ENCODE peak calls at places on chromosome 15, in six cellular contexts. A is heart left ventricle, Q is upper lobe of left lung, T is IMR-90, R is gastrocnemius medialis, X is HCT116. L is an unnamed sample. For H3K27me3 and H3K4me1, the result is how much of the 10 kb centered on the place peaks cover.

GRCh38 chr15:65410972-65411371 is 11.8 kb downstream of the IGDCC4 start:
- ATAC-seq in T (no peak), Q (no peak), X (no peak), A (no peak), R (no peak), L (no peak)

GRCh38 chr15:47587938-47588817 is 129.1 kb upstream of the SEMA6D start:
- ATAC-seq in A (peak), Q (no peak), R (no peak), X (no peak), T (no peak), L (no peak)

GRCh38 chr15:79170256-79170664 is 79.7 kb upstream of the RASGRF1 start:
- ATAC-seq in R (peak), T (no peak), Q (no peak), X (peak), A (peak), L (no peak)

GRCh38 chr15:52326758-52327157 is 31.2 kb upstream of the MYO5C start:
- ATAC-seq in A (no peak), X (no peak), R (no peak), Q (no peak), T (peak), L (no peak)

GRCh38 chr15:48408337-48408736 is 77.1 kb downstream of the DUT start:
- ATAC-seq in A (no peak), T (no peak), X (no peak), Q (no peak), R (peak), L (peak)

GRCh38 chr15:76988874-76989780 is 5.8 kb upstream of the PSTPIP1 start:
- ATAC-seq in X (no peak), Q (peak), T (no peak), R (no peak), A (peak), L (peak)

GRCh38 chr15:25481208-25481862 is 42.5 kb upstream of the UBE3A start:
- ATAC-seq in R (peak), T (no peak), A (no peak), X (no peak), Q (no peak), L (peak)

GRCh38 chr15:83061680-83062079 is 5.4 kb downstream of the BTBD1 start:
- ATAC-seq in A (no peak), R (no peak), Q (no peak), T (peak), X (no peak), L (no peak)

GRCh38 chr15:78449220-78449999 is 11.4 kb downstream of the IREB2 start:
- ATAC-seq in T (no peak), Q (no peak), R (no peak), X (no peak), A (no peak), L (no peak)

GRCh38 chr15:58438956-58439355 is 7.2 kb downstream of the LIPC start:
- ATAC-seq in R (peak), Q (peak), T (no peak), A (peak), X (peak), L (no peak)

GRCh38 chr15:58441376-58442070 is 9.7 kb downstream of the LIPC start:
- ATAC-seq in Q (no peak), T (peak), A (no peak), R (no peak), X (no peak), L (no peak)

GRCh38 chr15:58442122-58442521 is 10.3 kb downstream of the LIPC start:
- ATAC-seq in Q (no peak), X (no peak), A (no peak), R (no peak), T (no peak), L (no peak)

GRCh38 chr15:58440922-58441321 is 9.1 kb downstream of the LIPC start:
- ATAC-seq in Q (peak), X (peak), T (no peak), R (no peak), A (no peak), L (no peak)

DNA sequence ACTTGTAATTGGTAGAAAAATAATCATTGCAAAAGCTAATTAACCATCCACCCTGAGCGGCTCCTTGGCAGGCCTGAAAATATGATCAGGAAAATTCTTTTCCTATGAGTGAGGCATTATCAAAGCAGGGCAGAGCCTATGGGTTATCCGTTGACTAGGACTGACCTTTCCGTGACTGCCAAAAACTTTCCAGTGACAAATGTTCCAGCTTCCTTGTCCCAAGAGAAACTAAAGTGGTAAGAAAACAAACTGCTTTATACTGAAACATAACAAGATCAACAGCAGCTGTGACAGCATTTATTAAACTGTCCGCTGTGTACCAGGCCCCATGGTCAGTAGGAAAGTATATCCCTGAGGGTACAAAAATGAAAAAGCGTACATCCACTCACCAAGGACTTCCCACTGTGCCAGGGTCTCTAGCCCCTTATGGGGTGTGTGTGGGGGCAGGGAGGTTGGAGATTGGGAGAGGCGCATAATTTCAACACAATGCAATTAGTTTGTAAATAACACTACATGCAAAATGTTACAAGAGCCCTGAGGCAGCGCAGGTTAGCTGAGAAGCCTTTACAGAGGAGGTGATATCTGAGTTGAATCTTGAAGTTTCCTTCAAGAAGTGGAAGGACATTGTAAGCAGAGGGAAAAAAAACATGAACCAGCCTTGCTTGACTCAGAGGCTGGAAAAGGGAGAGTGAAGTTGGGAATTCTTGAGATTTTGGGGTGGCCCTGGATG is 8.6 kb downstream of the LIPC start:
- ATAC-seq in Q (peak), X (peak), R (peak), A (peak), T (peak), L (peak)
- TF ChIP-seq POLR2A in Q (no peak), X (no peak), R (no peak), A (no peak), T (no peak), L (no peak)

GRCh38 chr15:43212951-43213350 is 7.9 kb downstream of the EPB42 start:
- ATAC-seq in X (no peak), A (no peak), T (no peak), R (no peak), Q (no peak), L (no peak)
- H3K27me3 ChIP-seq in X (under half), A (under half), T (half or more), R (under half), Q (under half), L (under half)

GRCh38 chr15:75044258-75044878 is 21.0 kb downstream of the PPCDC start:
- ATAC-seq in R (no peak), A (no peak), Q (no peak), X (no peak), T (no peak), L (no peak)
- H3K4me1 ChIP-seq in R (half or more), A (half or more), Q (half or more), X (under half), T (under half), L (half or more)

GRCh38 chr15:41493902-41494189 is 172 bp downstream of the ITPKA start:
- ATAC-seq in X (peak), T (peak), A (no peak), Q (no peak), R (peak), L (peak)

GRCh38 chr15:41494190-41494921 is 682 bp downstream of the ITPKA start:
- ATAC-seq in X (peak), T (no peak), Q (no peak), R (no peak), A (no peak), L (peak)

GRCh38 chr15:41491889-41492288 is 1.8 kb upstream of the ITPKA start:
- ATAC-seq in T (no peak), R (no peak), X (no peak), A (no peak), Q (no peak), L (no peak)

GRCh38 chr15:41492597-41493204 is 973 bp upstream of the ITPKA start:
- ATAC-seq in X (no peak), T (no peak), Q (no peak), A (no peak), R (no peak), L (no peak)

DNA sequence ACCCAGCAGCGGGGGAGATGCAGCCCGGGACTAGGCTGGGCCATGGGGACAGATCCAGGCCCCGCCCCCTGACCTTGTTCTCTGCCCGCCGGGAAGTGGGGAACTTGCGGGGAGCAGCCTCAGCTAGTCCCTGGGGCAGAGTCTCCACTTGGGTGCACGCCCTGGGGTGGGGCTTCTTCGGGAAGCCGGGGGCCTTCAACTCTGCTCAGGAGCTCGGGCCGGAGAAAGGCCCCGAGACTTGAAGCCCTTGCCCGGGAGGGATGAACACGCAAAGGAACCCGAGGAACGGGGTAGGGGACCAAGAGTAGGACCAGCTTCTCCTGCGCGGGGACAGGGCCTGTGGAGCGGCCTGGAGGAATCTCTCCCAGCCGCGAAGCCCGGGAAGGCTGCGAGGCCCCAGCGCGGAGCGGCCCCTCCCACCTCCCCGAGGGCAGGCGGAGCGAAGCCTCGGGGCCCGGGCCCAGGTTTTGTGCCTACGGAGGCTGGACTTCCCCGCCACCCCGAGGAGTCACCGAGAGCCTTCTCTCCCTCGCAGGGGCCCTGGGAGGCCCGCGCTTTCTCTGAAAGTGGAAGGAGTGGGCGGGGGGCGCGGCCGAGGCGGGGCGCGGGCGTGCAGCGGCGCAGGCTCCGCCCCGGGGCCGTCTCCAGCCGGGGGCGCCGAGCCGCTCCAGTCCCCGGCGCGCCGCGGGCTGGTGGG is at the start of gene ITPKA:
- ATAC-seq in X (peak), T (peak), Q (peak), R (peak), A (peak), L (peak)
- TF ChIP-seq POLR2A in X (no peak), T (no peak), Q (no peak), R (no peak), A (no peak), L (no peak)

DNA sequence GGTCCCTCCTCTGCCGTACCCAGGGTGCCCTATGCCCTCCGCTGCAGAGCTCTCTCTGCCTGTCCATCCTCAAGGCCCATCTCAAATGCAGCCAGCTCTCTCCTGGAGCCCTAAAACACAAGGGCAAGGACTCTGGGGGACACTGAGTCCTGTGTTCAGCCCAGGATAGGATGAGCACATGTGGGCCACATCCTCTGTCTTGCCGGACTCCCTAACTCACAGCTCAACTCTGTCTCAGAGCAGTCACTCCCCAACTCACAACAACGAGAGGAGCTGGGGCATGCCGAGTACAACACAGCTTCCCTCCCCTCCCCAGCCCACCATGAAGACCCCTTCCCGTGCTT is 124.5 kb upstream of the IGF1R start:
- ATAC-seq in T (no peak), A (no peak), Q (no peak), R (no peak), X (no peak), L (no peak)
- H3K27me3 ChIP-seq in T (under half), A (under half), Q (under half), R (under half), X (under half), L (under half)

GRCh38 chr15:40441736-40442531 is 1.2 kb downstream of the BAHD1 start:
- ATAC-seq in X (no peak), T (no peak), R (peak), A (no peak), Q (no peak), L (no peak)
- H3K4me1 ChIP-seq in X (under half), T (under half), R (under half), A (half or more), Q (under half), L (under half)

GRCh38 chr15:43104426-43104825 is 1.4 kb downstream of the UBR1 start:
- ATAC-seq in X (peak), A (no peak), R (no peak), T (no peak), Q (no peak), L (no peak)

GRCh38 chr15:43107741-43108140 is 1.9 kb upstream of the UBR1 start:
- ATAC-seq in Q (no peak), R (no peak), T (no peak), A (no peak), X (no peak), L (no peak)

GRCh38 chr15:43106486-43106829 is 620 bp upstream of the UBR1 start:
- ATAC-seq in Q (no peak), T (no peak), A (no peak), X (no peak), R (no peak), L (peak)

GRCh38 chr15:43105077-43105769 is 615 bp downstream of the UBR1 start:
- ATAC-seq in R (peak), Q (peak), A (peak), T (peak), X (peak), L (peak)

DNA sequence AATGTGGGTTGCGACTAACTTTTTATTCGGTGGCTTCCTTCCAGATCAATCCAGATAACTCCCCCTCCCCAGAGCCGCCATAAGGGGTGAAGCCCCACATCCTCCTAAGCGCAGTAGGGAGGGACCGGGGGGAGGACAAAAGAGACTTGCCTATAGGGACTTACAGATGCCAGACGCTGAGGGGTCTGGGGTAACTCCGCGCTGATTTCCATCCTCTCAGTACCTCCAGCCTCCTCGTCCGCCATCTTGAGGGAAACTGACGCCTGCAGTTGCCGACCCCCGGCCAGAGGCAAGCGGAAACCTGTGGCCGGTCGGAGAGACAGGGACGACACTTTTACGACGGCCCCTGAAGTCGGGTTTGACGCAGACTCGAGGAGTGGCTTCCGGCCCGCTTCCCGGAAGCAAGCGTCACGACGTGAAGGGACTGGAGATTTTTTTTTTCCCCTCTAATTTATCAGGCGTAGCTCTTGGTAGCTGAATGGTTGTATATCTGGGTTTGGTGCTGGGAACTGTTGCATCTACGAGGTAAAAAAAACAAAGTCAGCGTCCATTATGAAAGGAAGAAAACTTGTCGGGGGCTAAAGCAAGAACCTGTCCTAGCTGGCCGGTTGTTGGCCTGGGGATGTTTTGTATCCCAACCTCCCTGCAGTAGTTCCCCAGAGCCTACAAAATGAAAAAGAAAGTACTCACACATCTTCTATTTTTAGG is at the start of gene UBR1:
- ATAC-seq in A (peak), R (peak), Q (peak), X (peak), T (peak), L (peak)
- TF ChIP-seq POLR2A in A (no peak), R (peak), Q (peak), X (peak), T (peak), L (peak)

GRCh38 chr15:89469331-89470107 is 26.9 kb downstream of the RHCG start:
- ATAC-seq in Q (no peak), T (no peak), R (no peak), A (no peak), X (no peak), L (no peak)
- H3K27me3 ChIP-seq in Q (under half), T (under half), R (under half), A (under half), X (under half), L (under half)